ENCODE peak calls at places on chromosomes 1 and 21, in seven cellular contexts. One of them, this sample, is unnamed.

GRCh38 chr1:14571810-14572767 is 26.4 kb upstream of the KAZN start:
- DNase-seq in tibial artery: no peak
- DNase-seq in thyroid gland: peak; percentile 21
- DNase-seq in heart right ventricle: no peak
- DNase-seq in uterus: no peak
- DNase-seq in CD8-positive, alpha-beta memory T cell: no peak
- DNase-seq in astrocyte: no peak
- DNase-seq in this sample: no peak

GRCh38 chr1:161177936-161178244 is 583 bp upstream of the B4GALT3 start:
- DNase-seq in tibial artery: no peak
- DNase-seq in thyroid gland: no peak
- DNase-seq in heart right ventricle: no peak
- DNase-seq in uterus: no peak
- DNase-seq in CD8-positive, alpha-beta memory T cell: no peak
- DNase-seq in astrocyte: no peak
- DNase-seq in this sample: no peak

GRCh38 chr1:26234644-26235384 is 814 bp downstream of the CEP85 start:
- DNase-seq in tibial artery: no peak
- DNase-seq in thyroid gland: no peak
- DNase-seq in heart right ventricle: no peak
- DNase-seq in uterus: no peak
- DNase-seq in CD8-positive, alpha-beta memory T cell: peak; percentile 11
- DNase-seq in astrocyte: peak; percentile 27
- DNase-seq in this sample: no peak

GRCh38 chr1:31660871-31661455 is 16.3 kb upstream of the PEF1 start:
- DNase-seq in tibial artery: no peak
- DNase-seq in thyroid gland: no peak
- DNase-seq in heart right ventricle: no peak
- DNase-seq in uterus: no peak
- DNase-seq in CD8-positive, alpha-beta memory T cell: no peak
- DNase-seq in astrocyte: no peak
- DNase-seq in this sample: no peak

GRCh38 chr1:67306547-67306946 is 1.1 kb upstream of the IL12RB2 start:
- DNase-seq in tibial artery: no peak
- DNase-seq in thyroid gland: no peak
- DNase-seq in heart right ventricle: no peak
- DNase-seq in uterus: no peak
- DNase-seq in CD8-positive, alpha-beta memory T cell: no peak
- DNase-seq in astrocyte: no peak
- DNase-seq in this sample: no peak

GRCh38 chr21:45972353-45972715 is 9.2 kb upstream of the COL6A1 start:
- DNase-seq in tibial artery: peak; percentile 75
- DNase-seq in thyroid gland: no peak
- DNase-seq in heart right ventricle: no peak
- DNase-seq in uterus: peak; percentile 67
- DNase-seq in CD8-positive, alpha-beta memory T cell: no peak
- DNase-seq in astrocyte: no peak
- DNase-seq in this sample: no peak

GRCh38 chr1:71448444-71448843 is 367.6 kb upstream of the ZRANB2 start:
- DNase-seq in tibial artery: no peak
- DNase-seq in thyroid gland: no peak
- DNase-seq in heart right ventricle: no peak
- DNase-seq in uterus: no peak
- DNase-seq in CD8-positive, alpha-beta memory T cell: no peak
- DNase-seq in astrocyte: no peak
- DNase-seq in this sample: no peak

GRCh38 chr1:200226268-200226968 is 183.4 kb downstream of the ZNF281 start:
- DNase-seq in tibial artery: no peak
- DNase-seq in thyroid gland: no peak
- DNase-seq in heart right ventricle: no peak
- DNase-seq in uterus: no peak
- DNase-seq in CD8-positive, alpha-beta memory T cell: peak; percentile 1
- DNase-seq in astrocyte: peak; percentile 48
- DNase-seq in this sample: no peak

GRCh38 chr1:112769611-112770010 is 54.5 kb upstream of the PPM1J start:
- DNase-seq in tibial artery: no peak
- DNase-seq in thyroid gland: no peak
- DNase-seq in heart right ventricle: no peak
- DNase-seq in uterus: no peak
- DNase-seq in CD8-positive, alpha-beta memory T cell: no peak
- DNase-seq in astrocyte: no peak
- DNase-seq in this sample: no peak

GRCh38 chr1:150973258-150973825 is 1.3 kb downstream of the CERS2 start:
- DNase-seq in tibial artery: no peak
- DNase-seq in thyroid gland: peak; percentile 28
- DNase-seq in heart right ventricle: peak; percentile 18
- DNase-seq in uterus: peak; percentile 28
- DNase-seq in CD8-positive, alpha-beta memory T cell: no peak
- DNase-seq in astrocyte: no peak
- DNase-seq in this sample: no peak

GRCh38 chr1:58249729-58250586 is 296.6 kb downstream of the OMA1 start:
- DNase-seq in tibial artery: no peak
- DNase-seq in thyroid gland: no peak
- DNase-seq in heart right ventricle: peak; percentile 24
- DNase-seq in uterus: peak; percentile 20
- DNase-seq in CD8-positive, alpha-beta memory T cell: no peak
- DNase-seq in astrocyte: peak; percentile 42
- DNase-seq in this sample: no peak

GRCh38 chr21:37700641-37701202 is 215.5 kb downstream of the KCNJ6 start:
- DNase-seq in tibial artery: no peak
- DNase-seq in thyroid gland: peak; percentile 52
- DNase-seq in heart right ventricle: peak; percentile 11
- DNase-seq in uterus: no peak
- DNase-seq in CD8-positive, alpha-beta memory T cell: no peak
- DNase-seq in astrocyte: peak; percentile 74
- DNase-seq in this sample: no peak

GRCh38 chr1:208238710-208239517 is 5.3 kb downstream of the PLXNA2 start:
- DNase-seq in tibial artery: no peak
- DNase-seq in thyroid gland: no peak
- DNase-seq in heart right ventricle: no peak
- DNase-seq in uterus: peak; percentile 55
- DNase-seq in CD8-positive, alpha-beta memory T cell: no peak
- DNase-seq in astrocyte: peak; percentile 25
- DNase-seq in this sample: no peak

GRCh38 chr1:89613928-89614327 is 19.0 kb upstream of the LRRC8C start:
- DNase-seq in tibial artery: no peak
- DNase-seq in thyroid gland: no peak
- DNase-seq in heart right ventricle: no peak
- DNase-seq in uterus: no peak
- DNase-seq in CD8-positive, alpha-beta memory T cell: no peak
- DNase-seq in astrocyte: no peak
- DNase-seq in this sample: no peak

GRCh38 chr1:14371806-14372497 is 226.5 kb upstream of the KAZN start:
- DNase-seq in tibial artery: no peak
- DNase-seq in thyroid gland: no peak
- DNase-seq in heart right ventricle: no peak
- DNase-seq in uterus: no peak
- DNase-seq in CD8-positive, alpha-beta memory T cell: no peak
- DNase-seq in astrocyte: peak; percentile 15
- DNase-seq in this sample: no peak

GRCh38 chr1:231966983-231967382 is 340.4 kb downstream of the DISC1 start:
- DNase-seq in tibial artery: no peak
- DNase-seq in thyroid gland: no peak
- DNase-seq in heart right ventricle: no peak
- DNase-seq in uterus: no peak
- DNase-seq in CD8-positive, alpha-beta memory T cell: no peak
- DNase-seq in astrocyte: no peak
- DNase-seq in this sample: no peak

GRCh38 chr1:203048555-203049051 is 22.3 kb downstream of the PPFIA4 start:
- DNase-seq in tibial artery: no peak
- DNase-seq in thyroid gland: peak; percentile 70
- DNase-seq in heart right ventricle: no peak
- DNase-seq in uterus: no peak
- DNase-seq in CD8-positive, alpha-beta memory T cell: no peak
- DNase-seq in astrocyte: no peak
- DNase-seq in this sample: no peak

GRCh38 chr21:34889287-34889536 is 159.9 kb downstream of the RUNX1 start:
- DNase-seq in tibial artery: peak; percentile 77
- DNase-seq in thyroid gland: peak; percentile 47
- DNase-seq in heart right ventricle: peak; percentile 28
- DNase-seq in uterus: peak; percentile 25
- DNase-seq in CD8-positive, alpha-beta memory T cell: no peak
- DNase-seq in astrocyte: peak; percentile 69
- DNase-seq in this sample: peak; percentile 60

GRCh38 chr1:101239095-101240040 is 2.5 kb downstream of the S1PR1 start:
- DNase-seq in tibial artery: no peak
- DNase-seq in thyroid gland: no peak
- DNase-seq in heart right ventricle: no peak
- DNase-seq in uterus: no peak
- DNase-seq in CD8-positive, alpha-beta memory T cell: peak; percentile 72
- DNase-seq in astrocyte: no peak
- DNase-seq in this sample: no peak

GRCh38 chr1:101240041-101240430 is 3.2 kb downstream of the S1PR1 start:
- DNase-seq in tibial artery: no peak
- DNase-seq in thyroid gland: no peak
- DNase-seq in heart right ventricle: peak; percentile 58
- DNase-seq in uterus: peak; percentile 56
- DNase-seq in CD8-positive, alpha-beta memory T cell: no peak
- DNase-seq in astrocyte: no peak
- DNase-seq in this sample: peak; percentile 33

GRCh38 chr1:101238041-101238515 is 1.3 kb downstream of the S1PR1 start:
- DNase-seq in tibial artery: no peak
- DNase-seq in thyroid gland: no peak
- DNase-seq in heart right ventricle: no peak
- DNase-seq in uterus: no peak
- DNase-seq in CD8-positive, alpha-beta memory T cell: peak; percentile 38
- DNase-seq in astrocyte: no peak
- DNase-seq in this sample: no peak

GRCh38 chr1:101237229-101237837 is 514 bp downstream of the S1PR1 start:
- DNase-seq in tibial artery: no peak
- DNase-seq in thyroid gland: no peak
- DNase-seq in heart right ventricle: no peak
- DNase-seq in uterus: peak; percentile 53
- DNase-seq in CD8-positive, alpha-beta memory T cell: no peak
- DNase-seq in astrocyte: peak; percentile 26
- DNase-seq in this sample: no peak

DNA sequence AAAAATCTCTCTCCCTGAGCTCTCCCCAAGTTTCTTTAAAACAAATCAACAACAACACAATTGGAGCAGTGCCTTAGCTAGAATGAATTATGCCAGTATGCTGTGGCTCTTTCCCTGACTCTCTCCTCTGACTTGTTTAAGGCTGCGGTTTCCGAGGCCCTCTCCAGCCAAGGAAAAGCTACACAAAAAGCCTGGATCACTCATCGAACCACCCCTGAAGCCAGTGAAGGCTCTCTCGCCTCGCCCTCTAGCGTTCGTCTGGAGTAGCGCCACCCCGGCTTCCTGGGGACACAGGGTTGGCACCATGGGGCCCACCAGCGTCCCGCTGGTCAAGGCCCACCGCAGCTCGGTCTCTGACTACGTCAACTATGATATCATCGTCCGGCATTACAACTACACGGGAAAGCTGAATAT is 1.9 kb downstream of the S1PR1 start:
- DNase-seq in tibial artery: peak; percentile 90
- DNase-seq in thyroid gland: peak; percentile 78
- DNase-seq in heart right ventricle: peak; percentile 93
- DNase-seq in uterus: peak; percentile 73
- DNase-seq in CD8-positive, alpha-beta memory T cell: peak; percentile 77
- DNase-seq in astrocyte: peak; percentile 83
- DNase-seq in this sample: peak; percentile 89
- H3K36me3 ChIP-seq in tibial artery: no peaks in the 10 kb centered on the region
- H3K36me3 ChIP-seq in thyroid gland: no peaks in the 10 kb centered on the region
- H3K36me3 ChIP-seq in heart right ventricle: no peaks in the 10 kb centered on the region
- H3K36me3 ChIP-seq in uterus: no peaks in the 10 kb centered on the region
- H3K36me3 ChIP-seq in CD8-positive, alpha-beta memory T cell: peaks cover 37% of the 10 kb centered on the region
- H3K36me3 ChIP-seq in astrocyte: no peaks in the 10 kb centered on the region
- H3K36me3 ChIP-seq in this sample: peaks cover 3% of the 10 kb centered on the region

GRCh38 chr1:169287280-169287679 is 80.3 kb downstream of the NME7 start:
- DNase-seq in tibial artery: no peak
- DNase-seq in thyroid gland: no peak
- DNase-seq in heart right ventricle: no peak
- DNase-seq in uterus: no peak
- DNase-seq in CD8-positive, alpha-beta memory T cell: no peak
- DNase-seq in astrocyte: no peak
- DNase-seq in this sample: no peak
- H3K27ac ChIP-seq in tibial artery: no peak overlapping the region
- H3K27ac ChIP-seq in thyroid gland: no peak overlapping the region
- H3K27ac ChIP-seq in heart right ventricle: no peak overlapping the region
- H3K27ac ChIP-seq in uterus: no peak overlapping the region
- H3K27ac ChIP-seq in CD8-positive, alpha-beta memory T cell: no peak overlapping the region
- H3K27ac ChIP-seq in astrocyte: no peak overlapping the region
- H3K27ac ChIP-seq in this sample: no peak overlapping the region

GRCh38 chr21:36369064-36369685 is 16.0 kb upstream of the CHAF1B start:
- DNase-seq in tibial artery: no peak
- DNase-seq in thyroid gland: no peak
- DNase-seq in heart right ventricle: no peak
- DNase-seq in uterus: no peak
- DNase-seq in CD8-positive, alpha-beta memory T cell: no peak
- DNase-seq in astrocyte: no peak
- DNase-seq in this sample: no peak
- H3K36me3 ChIP-seq in tibial artery: peaks cover 89% of the 10 kb centered on the region
- H3K36me3 ChIP-seq in thyroid gland: peaks cover 74% of the 10 kb centered on the region
- H3K36me3 ChIP-seq in heart right ventricle: no peaks in the 10 kb centered on the region
- H3K36me3 ChIP-seq in uterus: no peaks in the 10 kb centered on the region
- H3K36me3 ChIP-seq in CD8-positive, alpha-beta memory T cell: peaks cover 64% of the 10 kb centered on the region
- H3K36me3 ChIP-seq in astrocyte: peaks cover 66% of the 10 kb centered on the region
- H3K36me3 ChIP-seq in this sample: peaks cover 73% of the 10 kb centered on the region

GRCh38 chr1:1777950-1778826 is at the start of gene NADK:
- DNase-seq in tibial artery: peak; percentile 79
- DNase-seq in thyroid gland: peak; percentile 69
- DNase-seq in heart right ventricle: peak; percentile 42
- DNase-seq in uterus: no peak
- DNase-seq in CD8-positive, alpha-beta memory T cell: peak; percentile 78
- DNase-seq in astrocyte: no peak
- DNase-seq in this sample: no peak
- H3K27ac ChIP-seq in tibial artery: peak within 1 kb of the TSS; percentile 97
- H3K27ac ChIP-seq in thyroid gland: peak within 1 kb of the TSS; percentile 55
- H3K27ac ChIP-seq in heart right ventricle: peak within 1 kb of the TSS; percentile 91
- H3K27ac ChIP-seq in uterus: peak within 1 kb of the TSS; percentile 90
- H3K27ac ChIP-seq in CD8-positive, alpha-beta memory T cell: peak within 1 kb of the TSS; percentile 80
- H3K27ac ChIP-seq in astrocyte: peak within 1 kb of the TSS; percentile 53
- H3K27ac ChIP-seq in this sample: peak within 1 kb of the TSS; percentile 95

GRCh38 chr1:8361198-8361849 is 43.4 kb downstream of the SLC45A1 start:
- DNase-seq in tibial artery: no peak
- DNase-seq in thyroid gland: no peak
- DNase-seq in heart right ventricle: no peak
- DNase-seq in uterus: peak; percentile 16
- DNase-seq in CD8-positive, alpha-beta memory T cell: no peak
- DNase-seq in astrocyte: no peak
- DNase-seq in this sample: no peak
- H3K36me3 ChIP-seq in tibial artery: peaks cover 71% of the 10 kb centered on the region
- H3K36me3 ChIP-seq in thyroid gland: peaks cover 67% of the 10 kb centered on the region
- H3K36me3 ChIP-seq in heart right ventricle: peaks cover 16% of the 10 kb centered on the region
- H3K36me3 ChIP-seq in uterus: no peaks in the 10 kb centered on the region
- H3K36me3 ChIP-seq in CD8-positive, alpha-beta memory T cell: peaks cover 54% of the 10 kb centered on the region
- H3K36me3 ChIP-seq in astrocyte: peaks cover 17% of the 10 kb centered on the region
- H3K36me3 ChIP-seq in this sample: peaks cover 17% of the 10 kb centered on the region

This sample was measured in lung.